ENCODE peak calls at places on chromosome 2, in eight cellular contexts. I is T-helper 1 cell; T is IMR-90; G is endodermal cell; P is SJSA1; C is naive thymus-derived CD4-positive, alpha-beta T cell; E is endothelial cell of umbilical vein; J is skeletal muscle cell. V is an unnamed sample.

GRCh38 chr2:239832101-239832994 is 192.8 kb downstream of the NDUFA10 start:
- DNase-seq in I (no peak), T (no peak), G (peak; percentile 13), P (peak; percentile 25), C (no peak), E (no peak), J (no peak), V (no peak)

GRCh38 chr2:26591619-26592505 is 49.3 kb downstream of the CIB4 start:
- DNase-seq in I (no peak), T (no peak), G (peak; percentile 66), P (peak; percentile 22), C (no peak), E (no peak), J (no peak), V (no peak)

GRCh38 chr2:209719034-209719433 is 52.6 kb upstream of the UNC80 start:
- DNase-seq in I (no peak), T (no peak), G (no peak), P (no peak), C (no peak), E (no peak), J (no peak), V (no peak)

GRCh38 chr2:241659150-241659739 is 21.8 kb downstream of the ATG4B start:
- DNase-seq in I (peak; percentile 11), T (peak; percentile 73), G (peak; percentile 87), P (peak; percentile 68), C (peak; percentile 44), E (peak; percentile 71), J (peak; percentile 32), V (peak; percentile 10)

GRCh38 chr2:134146620-134147019 is 107.3 kb upstream of the MGAT5 start:
- DNase-seq in I (no peak), T (peak; percentile 67), G (no peak), P (no peak), C (no peak), E (no peak), J (no peak), V (no peak)

GRCh38 chr2:2742745-2743144 is 411.7 kb upstream of the MYT1L start:
- DNase-seq in I (no peak), T (no peak), G (no peak), P (no peak), C (no peak), E (no peak), J (no peak), V (no peak)

GRCh38 chr2:46490521-46491141 is 11.3 kb downstream of the TMEM247 start:
- DNase-seq in I (no peak), T (peak; percentile 26), G (peak; percentile 52), P (no peak), C (no peak), E (no peak), J (no peak), V (peak; percentile 48)

GRCh38 chr2:49616800-49617199 is 462.5 kb upstream of the FSHR start:
- DNase-seq in I (no peak), T (no peak), G (no peak), P (no peak), C (no peak), E (no peak), J (no peak), V (no peak)

GRCh38 chr2:181264436-181264835 is 192.8 kb upstream of the ITGA4 start:
- DNase-seq in I (no peak), T (no peak), G (no peak), P (no peak), C (no peak), E (no peak), J (no peak), V (no peak)

GRCh38 chr2:223811757-223812156 is 25.6 kb downstream of the AP1S3 start:
- DNase-seq in I (no peak), T (peak; percentile 74), G (no peak), P (no peak), C (no peak), E (no peak), J (peak; percentile 56), V (no peak)

GRCh38 chr2:219027511-219028055 is 13.7 kb downstream of the CFAP65 start:
- DNase-seq in I (no peak), T (no peak), G (no peak), P (no peak), C (no peak), E (no peak), J (no peak), V (no peak)

GRCh38 chr2:182066439-182067061 is 80.9 kb downstream of the PPP1R1C start:
- DNase-seq in I (no peak), T (peak; percentile 99), G (no peak), P (peak; percentile 54), C (no peak), E (peak; percentile 91), J (peak; percentile 88), V (no peak)

GRCh38 chr2:24915796-24916195 is 4.2 kb downstream of the ADCY3 start:
- DNase-seq in I (no peak), T (peak; percentile 35), G (no peak), P (no peak), C (no peak), E (no peak), J (no peak), V (no peak)

GRCh38 chr2:205808493-205809121 is 126.3 kb downstream of the NRP2 start:
- DNase-seq in I (no peak), T (no peak), G (no peak), P (no peak), C (no peak), E (no peak), J (no peak), V (no peak)

GRCh38 chr2:229669841-229670240 is 44.5 kb downstream of the DNER start:
- DNase-seq in I (no peak), T (no peak), G (no peak), P (no peak), C (no peak), E (no peak), J (no peak), V (no peak)

GRCh38 chr2:201932511-201932910 is 101.1 kb upstream of the FZD7 start:
- DNase-seq in I (no peak), T (no peak), G (peak; percentile 70), P (no peak), C (no peak), E (no peak), J (no peak), V (no peak)

GRCh38 chr2:39516347-39517101 is 79.4 kb upstream of the MAP4K3 start:
- DNase-seq in I (no peak), T (peak; percentile 58), G (peak; percentile 85), P (no peak), C (no peak), E (peak; percentile 83), J (peak; percentile 77), V (no peak)

GRCh38 chr2:101230541-101230993 is 22.1 kb upstream of the CNOT11 start:
- DNase-seq in I (no peak), T (peak; percentile 58), G (no peak), P (no peak), C (no peak), E (no peak), J (no peak), V (no peak)

GRCh38 chr2:138752231-138752956 is 27.8 kb downstream of the NXPH2 start:
- DNase-seq in I (no peak), T (peak; percentile 0), G (no peak), P (no peak), C (no peak), E (no peak), J (no peak), V (no peak)

GRCh38 chr2:37561615-37562569 is 109.5 kb downstream of the CDC42EP3 start:
- DNase-seq in I (no peak), T (peak; percentile 94), G (peak; percentile 62), P (peak; percentile 88), C (no peak), E (peak; percentile 92), J (no peak), V (no peak)

GRCh38 chr2:23939054-23939436 is 1.2 kb upstream of the UBXN2A start:
- DNase-seq in I (no peak), T (peak; percentile 41), G (no peak), P (no peak), C (no peak), E (no peak), J (peak; percentile 30), V (no peak)

GRCh38 chr2:24824966-24825882 is 32.0 kb downstream of the CENPO start:
- DNase-seq in I (peak; percentile 13), T (no peak), G (peak; percentile 61), P (peak; percentile 45), C (peak; percentile 15), E (no peak), J (no peak), V (no peak)

GRCh38 chr2:20487030-20487391 is 40.1 kb downstream of the RHOB start:
- DNase-seq in I (no peak), T (no peak), G (no peak), P (no peak), C (no peak), E (no peak), J (no peak), V (no peak)

GRCh38 chr2:143473206-143473605 is 344.0 kb downstream of the ARHGAP15 start:
- DNase-seq in I (no peak), T (peak; percentile 71), G (no peak), P (no peak), C (no peak), E (peak; percentile 51), J (no peak), V (no peak)

GRCh38 chr2:24049485-24050021 is at the start of gene FKBP1B:
- DNase-seq in I (peak; percentile 33), T (peak; percentile 45), G (peak; percentile 94), P (peak; percentile 76), C (no peak), E (peak; percentile 47), J (no peak), V (peak; percentile 45)

GRCh38 chr2:109726666-109727270 is 67.3 kb upstream of the RGPD5 start:
- DNase-seq in I (no peak), T (no peak), G (no peak), P (peak; percentile 25), C (no peak), E (no peak), J (no peak), V (no peak)

GRCh38 chr2:101501443-101501842 is 26.5 kb upstream of the RFX8 start:
- DNase-seq in I (no peak), T (peak; percentile 60), G (no peak), P (no peak), C (no peak), E (no peak), J (peak; percentile 55), V (no peak)

GRCh38 chr2:80706541-80706940 is 402.0 kb upstream of the LRRTM1 start:
- DNase-seq in I (no peak), T (no peak), G (no peak), P (no peak), C (no peak), E (no peak), J (no peak), V (no peak)

GRCh38 chr2:170525566-170525900 is 189.6 kb upstream of the SP5 start:
- DNase-seq in I (no peak), T (peak; percentile 94), G (peak; percentile 78), P (peak; percentile 92), C (no peak), E (peak; percentile 96), J (peak; percentile 96), V (no peak)

GRCh38 chr2:194854941-194855340 is 802.1 kb upstream of the SLC39A10 start:
- DNase-seq in I (no peak), T (no peak), G (no peak), P (no peak), C (no peak), E (no peak), J (no peak), V (no peak)

GRCh38 chr2:17975401-17975800 is 96.9 kb downstream of the KCNS3 start:
- DNase-seq in I (no peak), T (no peak), G (no peak), P (no peak), C (no peak), E (no peak), J (no peak), V (no peak)

GRCh38 chr2:137969876-137970275 is 5.6 kb downstream of the HNMT start:
- DNase-seq in I (no peak), T (no peak), G (no peak), P (no peak), C (no peak), E (no peak), J (no peak), V (no peak)

GRCh38 chr2:132876745-132877391 is 206.9 kb upstream of the LYPD1 start:
- DNase-seq in I (no peak), T (peak; percentile 31), G (no peak), P (no peak), C (no peak), E (no peak), J (no peak), V (no peak)

GRCh38 chr2:36597532-36598377 is at the start of gene FEZ2:
- DNase-seq in I (peak; percentile 42), T (peak; percentile 72), G (peak; percentile 96), P (peak; percentile 84), C (peak; percentile 55), E (peak; percentile 73), J (peak; percentile 47), V (peak; percentile 65)